ENCODE peak calls at places on chromosomes 12 and 14, in four cellular contexts. Q, H, U and I are unnamed samples.

GRCh38 chr14:90140956-90141316 is 79.1 kb downstream of the KCNK13 start:
- DNase-seq in Q (no peak), H (no peak), U (no peak), I (no peak)

GRCh38 chr14:68140111-68140741 is 320.6 kb downstream of the RAD51B start:
- DNase-seq in Q (peak), H (peak), U (no peak), I (peak)

GRCh38 chr12:131314524-131315090 is 360.9 kb downstream of the ADGRD1 start:
- DNase-seq in Q (no peak), H (no peak), U (no peak), I (no peak)

GRCh38 chr12:52148541-52149181 is 43.2 kb downstream of the KRT80 start:
- DNase-seq in Q (no peak), H (peak), U (peak), I (peak)

GRCh38 chr12:47954467-47955045 is 8.8 kb upstream of the TMEM106C start:
- DNase-seq in Q (no peak), H (no peak), U (no peak), I (no peak)

GRCh38 chr14:92600318-92601053 is 86.9 kb downstream of the RIN3 start:
- DNase-seq in Q (no peak), H (no peak), U (no peak), I (no peak)

GRCh38 chr14:101884537-101885253 is 79.7 kb upstream of the DYNC1H1 start:
- DNase-seq in Q (no peak), H (no peak), U (no peak), I (no peak)

GRCh38 chr14:21300892-21301291 is 21.0 kb downstream of the RPGRIP1 start:
- DNase-seq in Q (peak), H (no peak), U (peak), I (peak)

GRCh38 chr12:24014853-24015590 is 65.6 kb upstream of the SOX5 start:
- DNase-seq in Q (peak), H (no peak), U (no peak), I (no peak)

GRCh38 chr12:25557830-25558436 is 4.8 kb upstream of the LMNTD1 start:
- DNase-seq in Q (peak), H (no peak), U (no peak), I (peak)

GRCh38 chr14:50714452-50715073 is 46.5 kb upstream of the SAV1 start:
- DNase-seq in Q (peak), H (no peak), U (no peak), I (peak)

GRCh38 chr14:56687123-56687522 is 107.5 kb downstream of the TMEM260 start:
- DNase-seq in Q (no peak), H (no peak), U (no peak), I (no peak)

DNA sequence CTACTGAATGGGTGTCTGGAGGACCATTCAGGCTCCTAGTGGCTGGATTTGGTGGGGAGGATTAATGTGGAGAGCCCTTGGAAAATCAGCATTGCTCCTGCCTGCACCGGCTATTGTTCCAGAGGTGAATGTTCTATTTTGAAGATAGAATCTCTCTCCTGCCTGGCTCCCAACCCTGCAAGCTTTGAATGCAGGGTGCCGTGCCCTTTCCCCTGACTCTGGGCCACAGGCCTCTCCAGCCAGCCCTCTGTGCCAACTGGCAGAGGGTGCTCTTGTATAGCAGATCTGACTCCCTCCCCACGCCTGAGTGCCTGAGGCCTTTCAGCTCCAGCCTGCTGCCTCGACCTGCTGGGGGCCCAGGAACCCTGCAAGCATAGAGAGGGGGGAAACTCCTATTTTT is 106.8 kb downstream of the TMEM260 start:
- DNase-seq in Q (peak), H (no peak), U (no peak), I (peak)
- TF ChIP-seq CTCF in Q (peak), H (no peak), U (no peak), I (no peak)

GRCh38 chr12:113959096-113959495 is 7.0 kb downstream of the RBM19 start:
- DNase-seq in Q (no peak), H (no peak), U (no peak), I (no peak)

GRCh38 chr12:113957627-113958026 is 8.5 kb downstream of the RBM19 start:
- DNase-seq in Q (no peak), H (no peak), U (no peak), I (no peak)

GRCh38 chr12:113954547-113954946 is 11.6 kb downstream of the RBM19 start:
- DNase-seq in Q (no peak), H (no peak), U (no peak), I (no peak)

GRCh38 chr12:113958108-113958507 is 8.0 kb downstream of the RBM19 start:
- DNase-seq in Q (no peak), H (no peak), U (no peak), I (no peak)

GRCh38 chr12:113955109-113955970 is 10.8 kb downstream of the RBM19 start:
- DNase-seq in Q (peak), H (no peak), U (no peak), I (peak)
- TF ChIP-seq CTCF in Q (peak), H (no peak), U (peak), I (peak)

GRCh38 chr14:30710870-30711269 is 88.8 kb downstream of the SCFD1 start:
- DNase-seq in Q (no peak), H (no peak), U (no peak), I (no peak)

GRCh38 chr14:30706704-30707103 is 84.6 kb downstream of the SCFD1 start:
- DNase-seq in Q (peak), H (no peak), U (no peak), I (no peak)

GRCh38 chr14:30708157-30708556 is 86.0 kb downstream of the SCFD1 start:
- DNase-seq in Q (peak), H (no peak), U (no peak), I (no peak)

DNA sequence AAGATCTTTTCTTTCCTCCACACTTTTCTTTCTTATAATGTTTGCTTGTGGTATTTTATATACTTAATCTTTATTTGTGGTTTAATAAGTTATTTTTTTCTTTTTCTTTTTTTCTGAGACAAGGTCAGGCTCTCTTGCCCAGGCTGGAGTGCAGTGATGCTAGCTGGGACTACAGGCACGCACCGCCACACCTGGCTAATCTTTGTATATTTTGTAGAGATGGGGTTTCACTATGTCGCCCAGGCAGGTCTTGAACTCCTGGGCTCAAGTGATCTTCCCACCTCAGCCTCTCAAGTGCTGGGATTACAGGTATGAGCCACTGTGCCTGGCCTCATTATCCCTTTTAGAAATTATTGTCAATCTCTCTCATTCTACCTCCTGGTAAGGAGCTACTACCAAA is 87.1 kb downstream of the SCFD1 start:
- DNase-seq in Q (no peak), H (no peak), U (no peak), I (no peak)
- TF ChIP-seq CTCF in Q (no peak), H (no peak), U (no peak), I (no peak)

GRCh38 chr14:73455294-73455693 is 3.1 kb downstream of the NUMB start:
- DNase-seq in Q (no peak), H (no peak), U (no peak), I (no peak)

GRCh38 chr14:73460691-73461127 is 2.4 kb upstream of the NUMB start:
- DNase-seq in Q (no peak), H (peak), U (no peak), I (no peak)

GRCh38 chr14:73457050-73457934 is 1.1 kb downstream of the NUMB start:
- DNase-seq in Q (peak), H (peak), U (peak), I (peak)

GRCh38 chr14:73457935-73458218 is 469 bp downstream of the NUMB start:
- DNase-seq in Q (no peak), H (peak), U (peak), I (peak)

DNA sequence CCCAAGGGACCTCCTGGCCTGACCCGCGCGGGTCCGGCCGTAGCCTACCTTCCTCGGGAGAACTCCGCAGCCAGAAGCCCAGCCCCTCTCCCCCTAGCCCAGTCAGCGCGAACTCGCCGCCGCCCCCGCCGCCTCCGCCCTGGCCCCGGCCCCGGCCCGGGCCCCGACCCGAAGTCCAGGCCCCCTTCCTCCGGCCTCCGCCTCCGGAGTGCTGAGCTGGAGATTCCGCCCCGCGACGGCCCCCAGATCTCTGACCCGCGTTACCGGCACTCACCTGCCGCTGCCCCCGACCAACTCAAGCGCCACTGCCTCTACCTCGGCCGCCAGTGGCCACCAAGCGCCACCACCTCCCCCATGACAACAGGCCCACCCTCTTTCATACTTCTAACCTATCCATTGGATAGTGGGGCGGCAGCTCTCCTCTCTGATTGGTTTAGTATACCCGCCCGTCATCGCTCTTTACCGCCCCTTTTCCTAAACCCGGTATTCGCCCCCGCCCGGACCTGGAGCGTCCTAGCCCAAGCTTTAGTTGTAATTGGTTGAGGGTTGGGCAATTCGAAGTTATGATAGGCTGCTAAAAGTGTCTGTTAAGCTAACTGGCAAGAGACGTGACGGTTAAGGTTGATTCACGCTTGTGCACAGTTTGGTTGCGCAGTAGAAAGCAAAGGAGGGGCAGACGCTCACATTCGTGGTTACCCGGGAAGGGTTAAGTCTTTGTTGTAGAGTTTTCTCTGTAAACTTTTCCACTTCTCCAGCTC is at the start of gene NUMB:
- DNase-seq in Q (peak), H (peak), U (peak), I (peak)
- TF ChIP-seq CTCF in Q (no peak), H (no peak), U (no peak), I (no peak)

GRCh38 chr12:124570810-124571209 is 3.4 kb upstream of the NCOR2 start:
- DNase-seq in Q (no peak), H (no peak), U (no peak), I (no peak)

GRCh38 chr12:124567035-124567672 is at the start of gene NCOR2:
- DNase-seq in Q (peak), H (no peak), U (peak), I (peak)

GRCh38 chr12:124569375-124570148 is 2.1 kb upstream of the NCOR2 start:
- DNase-seq in Q (no peak), H (no peak), U (no peak), I (no peak)

GRCh38 chr12:124567673-124568373 is 411 bp upstream of the NCOR2 start:
- DNase-seq in Q (no peak), H (peak), U (peak), I (peak)

DNA sequence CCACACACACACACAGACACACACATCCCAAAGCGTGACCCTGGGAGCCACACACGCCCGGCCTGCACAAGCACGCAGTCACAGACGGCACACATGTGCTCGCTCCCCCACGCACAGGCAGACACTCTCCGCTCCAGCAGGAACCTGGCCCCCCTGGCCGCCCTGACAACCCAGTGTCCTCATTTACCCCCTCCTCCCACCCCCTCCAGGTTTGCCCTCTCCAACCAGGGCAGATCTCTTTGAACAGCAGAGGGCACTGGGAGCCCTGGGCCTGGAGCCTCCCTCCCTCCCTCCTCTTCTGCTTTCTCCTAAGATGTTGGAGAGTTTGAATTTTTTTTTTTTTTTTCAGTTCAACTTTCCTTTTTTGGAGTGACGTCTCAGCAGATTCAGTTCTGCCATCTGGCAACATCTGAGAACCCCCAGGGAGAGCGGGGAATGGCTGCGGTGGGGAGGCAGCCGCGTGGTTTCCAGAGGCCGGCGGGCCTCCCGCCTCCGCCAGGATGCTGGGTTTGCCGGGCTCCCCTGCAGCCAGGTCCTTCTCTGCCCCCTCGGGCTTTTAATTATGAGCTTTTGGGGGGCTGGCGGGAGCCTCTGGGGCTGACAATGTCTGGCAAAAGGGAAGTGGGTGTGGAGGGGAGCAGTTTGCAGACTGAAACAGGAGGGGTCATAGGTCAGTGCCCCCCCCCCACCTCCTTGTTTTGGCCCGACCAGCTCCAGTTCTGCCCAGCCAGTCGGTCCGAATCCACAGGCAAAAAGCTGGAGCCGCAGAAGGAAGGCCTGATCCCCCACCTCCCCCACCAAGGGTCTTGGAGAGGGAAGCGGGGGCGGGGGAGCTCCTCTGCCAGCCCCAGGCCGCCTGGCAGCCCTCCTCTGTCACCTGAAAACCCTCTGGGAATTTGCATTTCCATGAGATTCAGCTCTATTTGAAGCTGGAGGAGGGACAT is 1.3 kb upstream of the NCOR2 start:
- DNase-seq in Q (peak), H (peak), U (peak), I (peak)
- TF ChIP-seq CTCF in Q (peak), H (peak), U (peak), I (no peak)

GRCh38 chr12:49365542-49365941 is 1.7 kb upstream of the SPATS2 start:
- DNase-seq in Q (no peak), H (no peak), U (no peak), I (no peak)

GRCh38 chr12:49367381-49368239 is at the start of gene SPATS2:
- DNase-seq in Q (no peak), H (peak), U (peak), I (no peak)

GRCh38 chr12:49364989-49365388 is 2.3 kb upstream of the SPATS2 start:
- DNase-seq in Q (no peak), H (no peak), U (no peak), I (no peak)

GRCh38 chr12:49368240-49368600 is 958 bp downstream of the SPATS2 start:
- DNase-seq in Q (no peak), H (no peak), U (no peak), I (no peak)

GRCh38 chr12:49366652-49367380 is 446 bp upstream of the SPATS2 start:
- DNase-seq in Q (peak), H (peak), U (peak), I (peak)
- TF ChIP-seq CTCF in Q (peak), H (no peak), U (peak), I (peak)